ENCODE peak calls at places on chromosomes 13 and 19, in five cellular contexts. One of them, this sample, is unnamed.
A peak's percentile ranks its signal among the peaks of the same experiment; 100 is the strongest.

GRCh38 chr19:8673281-8673891 is 25.2 kb downstream of the ACTL9 start:
- DNase-seq in gastrocnemius medialis: no peak
- DNase-seq in fibroblast of villous mesenchyme: no peak
- DNase-seq in hepatocyte: no peak
- DNase-seq in SK-N-MC: no peak
- DNase-seq in this sample: no peak

GRCh38 chr19:5937550-5937949 is 23.5 kb downstream of the CAPS start:
- DNase-seq in hepatocyte: no peak
- DNase-seq in SK-N-MC: no peak
- DNase-seq in fibroblast of villous mesenchyme: no peak
- DNase-seq in gastrocnemius medialis: no peak
- DNase-seq in this sample: no peak

GRCh38 chr13:27171244-27171829 is at the start of gene USP12:
- DNase-seq in hepatocyte: peak; percentile 81
- DNase-seq in gastrocnemius medialis: no peak
- DNase-seq in SK-N-MC: no peak
- DNase-seq in fibroblast of villous mesenchyme: peak; percentile 28
- DNase-seq in this sample: no peak

GRCh38 chr13:50075619-50076097 is 60.4 kb downstream of the KCNRG start:
- DNase-seq in SK-N-MC: no peak
- DNase-seq in fibroblast of villous mesenchyme: peak; percentile 53
- DNase-seq in hepatocyte: no peak
- DNase-seq in gastrocnemius medialis: no peak
- DNase-seq in this sample: no peak

GRCh38 chr19:46366620-46367277 is 19.9 kb downstream of the PPP5C start:
- DNase-seq in hepatocyte: no peak
- DNase-seq in fibroblast of villous mesenchyme: no peak
- DNase-seq in SK-N-MC: no peak
- DNase-seq in gastrocnemius medialis: no peak
- DNase-seq in this sample: no peak

GRCh38 chr13:88764103-88764502 is 1092.9 kb downstream of the SLITRK5 start:
- DNase-seq in SK-N-MC: no peak
- DNase-seq in hepatocyte: no peak
- DNase-seq in gastrocnemius medialis: no peak
- DNase-seq in fibroblast of villous mesenchyme: no peak
- DNase-seq in this sample: peak; percentile 4

GRCh38 chr19:47225746-47226425 is 5.1 kb downstream of the BBC3 start:
- DNase-seq in gastrocnemius medialis: peak; percentile 87
- DNase-seq in hepatocyte: peak; percentile 97
- DNase-seq in fibroblast of villous mesenchyme: peak; percentile 88
- DNase-seq in SK-N-MC: no peak
- DNase-seq in this sample: peak; percentile 99

GRCh38 chr13:101307181-101307701 is 109.1 kb downstream of the NALCN start:
- DNase-seq in gastrocnemius medialis: no peak
- DNase-seq in SK-N-MC: no peak
- DNase-seq in hepatocyte: peak; percentile 22
- DNase-seq in fibroblast of villous mesenchyme: peak; percentile 94
- DNase-seq in this sample: no peak